ENCODE peak calls at places on chromosome 16, in ten cellular contexts. O, H, B, D, V, Y, W, N, E and F are unnamed samples.
A peak's percentile ranks its signal among the peaks of the same experiment; 100 is the strongest.

GRCh38 chr16:85781685-85782370 is 17.5 kb downstream of the EMC8 start:
- DNase-seq in O (no peak), H (no peak), B (no peak), D (no peak), V (peak; percentile 90), Y (peak; percentile 34), W (no peak), N (no peak), E (no peak), F (peak; percentile 86)

GRCh38 chr16:29825145-29826044 is 5.1 kb downstream of the MVP start:
- DNase-seq in O (peak; percentile 53), H (peak; percentile 78), B (peak; percentile 78), D (no peak), V (peak; percentile 83), Y (peak; percentile 93), W (peak; percentile 27), N (no peak), E (peak; percentile 80), F (peak; percentile 52)

GRCh38 chr16:30721606-30722005 is 22.6 kb downstream of the SRCAP start:
- DNase-seq in O (no peak), H (no peak), B (no peak), D (no peak), V (peak; percentile 37), Y (peak; percentile 95), W (peak; percentile 44), N (no peak), E (no peak), F (no peak)

GRCh38 chr16:30005341-30006094 is 5.3 kb downstream of the DOC2A start:
- DNase-seq in O (peak; percentile 62), H (peak; percentile 59), B (no peak), D (no peak), V (peak; percentile 51), Y (peak; percentile 48), W (no peak), N (no peak), E (peak; percentile 49), F (peak; percentile 49)

GRCh38 chr16:68289621-68290329 is 21.0 kb downstream of the SLC7A6OS start:
- DNase-seq in O (peak; percentile 58), H (no peak), B (no peak), D (no peak), V (peak; percentile 69), Y (no peak), W (no peak), N (no peak), E (no peak), F (no peak)

GRCh38 chr16:64409762-64410161 is 712.1 kb downstream of the CDH11 start:
- DNase-seq in O (no peak), H (no peak), B (no peak), D (no peak), V (peak; percentile 42), Y (peak; percentile 84), W (no peak), N (no peak), E (peak; percentile 32), F (no peak)

GRCh38 chr16:85245307-85246172 is 133.3 kb upstream of the CIBAR2 start:
- DNase-seq in O (peak; percentile 65), H (peak; percentile 69), B (no peak), D (no peak), V (peak; percentile 82), Y (peak; percentile 72), W (peak; percentile 25), N (peak; percentile 13), E (peak; percentile 87), F (no peak)

GRCh38 chr16:27699540-27699939 is 149.6 kb downstream of the KATNIP start:
- DNase-seq in O (no peak), H (no peak), B (no peak), D (peak; percentile 71), V (no peak), Y (no peak), W (no peak), N (no peak), E (no peak), F (no peak)

GRCh38 chr16:74450236-74450635 is 29.0 kb upstream of the CLEC18B start:
- DNase-seq in O (no peak), H (no peak), B (no peak), D (no peak), V (peak; percentile 32), Y (peak; percentile 30), W (no peak), N (no peak), E (peak; percentile 7), F (no peak)

GRCh38 chr16:69917311-69917710 is 33.8 kb upstream of the CLEC18A start:
- DNase-seq in O (no peak), H (no peak), B (no peak), D (no peak), V (no peak), Y (no peak), W (no peak), N (no peak), E (no peak), F (no peak)

GRCh38 chr16:69917739-69918138 is 33.4 kb upstream of the CLEC18A start:
- DNase-seq in O (no peak), H (peak; percentile 87), B (peak; percentile 94), D (no peak), V (peak; percentile 95), Y (peak; percentile 98), W (peak; percentile 94), N (no peak), E (peak; percentile 87), F (peak; percentile 59)

GRCh38 chr16:69921125-69921524 is 30.0 kb upstream of the CLEC18A start:
- DNase-seq in O (no peak), H (no peak), B (no peak), D (no peak), V (peak; percentile 54), Y (peak; percentile 43), W (no peak), N (no peak), E (no peak), F (no peak)

GRCh38 chr16:69916445-69916844 is 34.7 kb upstream of the CLEC18A start:
- DNase-seq in O (no peak), H (no peak), B (no peak), D (no peak), V (no peak), Y (no peak), W (no peak), N (no peak), E (no peak), F (no peak)

GRCh38 chr16:69918241-69918640 is 32.9 kb upstream of the CLEC18A start:
- DNase-seq in O (no peak), H (no peak), B (no peak), D (no peak), V (peak; percentile 28), Y (peak; percentile 46), W (no peak), N (no peak), E (no peak), F (no peak)
- H3K4me3 ChIP-seq in O (no peak overlapping the region), H (peak overlapping the region; percentile 1), B (peak overlapping the region; percentile 41), D (no peak overlapping the region), V (peak overlapping the region; percentile 55), Y (peak overlapping the region; percentile 43), W (no peak overlapping the region), N (no peak overlapping the region), E (no peak overlapping the region), F (no peak overlapping the region)

GRCh38 chr16:70372921-70373550 is 26.3 kb downstream of the DDX19A start:
- DNase-seq in O (no peak), H (no peak), B (no peak), D (no peak), V (no peak), Y (no peak), W (no peak), N (no peak), E (no peak), F (no peak)
- H3K4me3 ChIP-seq in O (no peak overlapping the region), H (no peak overlapping the region), B (no peak overlapping the region), D (no peak overlapping the region), V (no peak overlapping the region), Y (no peak overlapping the region), W (no peak overlapping the region), N (no peak overlapping the region), E (no peak overlapping the region), F (no peak overlapping the region)

GRCh38 chr16:2465653-2466415 is 5.3 kb upstream of the NTN3 start:
- DNase-seq in O (no peak), H (peak; percentile 55), B (no peak), D (no peak), V (no peak), Y (no peak), W (no peak), N (no peak), E (no peak), F (no peak)

GRCh38 chr16:2468142-2468724 is 2.9 kb upstream of the NTN3 start:
- DNase-seq in O (no peak), H (no peak), B (no peak), D (no peak), V (no peak), Y (no peak), W (peak; percentile 69), N (no peak), E (peak; percentile 55), F (no peak)

GRCh38 chr16:2468725-2469398 is 2.2 kb upstream of the NTN3 start:
- DNase-seq in O (no peak), H (no peak), B (no peak), D (no peak), V (no peak), Y (no peak), W (no peak), N (peak; percentile 28), E (peak; percentile 33), F (no peak)

GRCh38 chr16:2467301-2468141 is 3.6 kb upstream of the NTN3 start:
- DNase-seq in O (no peak), H (peak; percentile 60), B (no peak), D (peak; percentile 90), V (peak; percentile 61), Y (peak; percentile 78), W (peak; percentile 32), N (no peak), E (peak; percentile 70), F (peak; percentile 67)

DNA sequence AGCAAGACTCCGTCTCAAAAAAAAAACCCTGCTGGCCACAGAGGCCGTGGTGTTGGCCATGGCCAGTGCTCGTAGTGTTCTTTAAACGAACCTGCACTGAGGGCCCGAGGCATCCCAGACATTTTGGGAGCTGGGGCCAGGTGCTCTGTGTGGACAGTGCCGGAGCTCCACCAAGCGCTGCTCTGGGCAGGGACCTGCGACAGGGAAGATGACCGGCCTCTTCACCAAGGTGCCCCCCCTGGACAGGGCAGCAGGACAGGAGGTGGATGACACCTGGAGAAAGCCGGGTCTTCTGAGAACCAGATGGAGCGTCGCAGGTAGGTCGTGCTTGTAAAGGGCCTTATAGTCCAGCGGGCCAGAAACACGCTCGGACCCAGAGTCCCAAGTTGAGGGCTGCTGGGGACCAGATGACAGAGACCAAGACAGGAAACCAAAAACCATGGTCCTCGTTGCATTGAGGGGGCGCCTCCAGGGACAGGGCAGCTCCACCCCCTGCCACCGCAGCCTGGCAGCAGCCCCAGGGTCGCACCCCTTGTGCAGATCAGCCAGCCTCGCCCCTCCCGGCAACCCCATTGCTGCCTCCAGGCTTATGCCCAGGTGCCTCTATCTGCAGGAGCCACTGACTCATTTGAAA is 4.3 kb upstream of the NTN3 start:
- DNase-seq in O (no peak), H (no peak), B (no peak), D (no peak), V (no peak), Y (no peak), W (no peak), N (no peak), E (no peak), F (no peak)
- H3K4me3 ChIP-seq in O (no peak overlapping the region), H (no peak overlapping the region), B (no peak overlapping the region), D (no peak overlapping the region), V (no peak overlapping the region), Y (no peak overlapping the region), W (no peak overlapping the region), N (no peak overlapping the region), E (no peak overlapping the region), F (no peak overlapping the region)

DNA sequence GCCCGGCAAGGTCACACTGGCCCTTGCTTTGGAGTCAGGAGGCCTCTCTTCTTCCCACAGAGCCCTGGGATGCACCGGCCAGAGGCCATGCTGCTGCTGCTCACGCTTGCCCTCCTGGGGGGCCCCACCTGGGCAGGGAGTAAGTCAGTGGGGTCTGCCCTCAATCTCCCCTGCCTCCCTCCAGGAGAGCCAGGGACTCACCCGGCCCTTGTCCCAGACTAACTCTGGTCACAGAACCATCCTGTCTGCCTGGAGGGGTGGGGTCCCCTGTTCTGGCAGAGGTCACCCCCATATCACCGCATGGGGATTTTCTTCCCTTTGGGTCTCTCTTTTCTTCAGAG is 222 bp downstream of the ZG16B start:
- DNase-seq in O (no peak), H (no peak), B (no peak), D (no peak), V (no peak), Y (no peak), W (no peak), N (no peak), E (no peak), F (no peak)
- H3K4me3 ChIP-seq in O (no peak overlapping the region), H (no peak overlapping the region), B (no peak overlapping the region), D (no peak overlapping the region), V (no peak overlapping the region), Y (no peak overlapping the region), W (no peak overlapping the region), N (no peak overlapping the region), E (no peak overlapping the region), F (no peak overlapping the region)